ENCODE peak calls at places on chromosomes 1 and 21, in five cellular contexts. L, O, J, C and H are unnamed samples.

GRCh38 chr1:97174039-97174704 is 452.6 kb downstream of the PTBP2 start:
- DNase-seq in O (no peak), J (no peak), C (no peak), L (peak), H (no peak)

GRCh38 chr1:41282679-41283317 is 40.7 kb upstream of the SCMH1 start:
- DNase-seq in O (peak), J (no peak), L (peak), C (peak), H (peak)

GRCh38 chr1:109327285-109327684 is 20.5 kb upstream of the MYBPHL start:
- DNase-seq in J (no peak), L (no peak), O (no peak), C (no peak), H (no peak)

GRCh38 chr1:26122988-26123973 is 11.7 kb downstream of the PDIK1L start:
- DNase-seq in O (no peak), L (no peak), J (no peak), C (peak), H (no peak)

GRCh38 chr1:176802316-176802715 is 339.3 kb downstream of the PAPPA2 start:
- DNase-seq in L (no peak), O (no peak), C (no peak), J (no peak), H (no peak)

GRCh38 chr1:231177971-231178370 is 16.1 kb downstream of the TRIM67 start:
- DNase-seq in L (no peak), O (no peak), C (no peak), J (no peak), H (no peak)

GRCh38 chr1:83760211-83760978 is 238.5 kb downstream of the TTLL7 start:
- DNase-seq in O (no peak), L (no peak), J (no peak), C (no peak), H (no peak)

GRCh38 chr1:60924165-60924564 is 158.2 kb upstream of the NFIA start:
- DNase-seq in C (no peak), L (no peak), J (no peak), O (no peak), H (no peak)

GRCh38 chr1:218361298-218362065 is 16.3 kb downstream of the TGFB2 start:
- DNase-seq in C (peak), L (peak), J (no peak), O (peak), H (peak)

GRCh38 chr1:232694475-232694874 is 64.5 kb upstream of the SIPA1L2 start:
- DNase-seq in J (no peak), O (no peak), L (no peak), C (no peak), H (no peak)

GRCh38 chr1:7752512-7753417 is 18.3 kb upstream of the VAMP3 start:
- DNase-seq in C (peak), J (no peak), O (peak), L (peak), H (no peak)

GRCh38 chr1:34684246-34684645 is 70.6 kb upstream of the GJB5 start:
- DNase-seq in O (no peak), C (no peak), L (no peak), J (no peak), H (peak)

GRCh38 chr1:215054266-215054665 is 28.3 kb upstream of the KCNK2 start:
- DNase-seq in L (no peak), C (no peak), O (no peak), J (no peak), H (no peak)

GRCh38 chr1:196466656-196467055 is 141.6 kb downstream of the KCNT2 start:
- DNase-seq in L (no peak), C (no peak), O (no peak), J (no peak), H (no peak)

GRCh38 chr21:14383596-14384210 is 757 bp upstream of the HSPA13 start:
- DNase-seq in L (no peak), C (peak), O (no peak), J (peak), H (no peak)

GRCh38 chr1:1303736-1304135 is 4.0 kb downstream of the ACAP3 start:
- DNase-seq in O (no peak), C (no peak), L (peak), J (no peak), H (no peak)

GRCh38 chr21:46159841-46160562 is 4.6 kb upstream of the FTCD start:
- DNase-seq in J (no peak), L (no peak), C (no peak), O (no peak), H (no peak)

GRCh38 chr21:34630536-34631143 is 15.7 kb upstream of the RCAN1 start:
- DNase-seq in L (peak), C (peak), O (peak), J (peak), H (no peak)

GRCh38 chr1:230285351-230285750 is 140.8 kb downstream of the PGBD5 start:
- DNase-seq in O (no peak), C (no peak), L (no peak), J (no peak), H (no peak)

GRCh38 chr1:110292327-110292741 is 46.8 kb upstream of the RBM15 start:
- DNase-seq in O (no peak), J (no peak), L (no peak), C (no peak), H (no peak)

GRCh38 chr1:94773296-94773809 is 46.8 kb upstream of the SLC44A3 start:
- DNase-seq in L (no peak), C (no peak), O (no peak), J (no peak), H (no peak)

GRCh38 chr1:230648114-230648513 is 5.8 kb downstream of the COG2 start:
- DNase-seq in O (no peak), J (no peak), L (no peak), C (no peak), H (no peak)

GRCh38 chr1:48532976-48533375 is 61.0 kb upstream of the SPATA6 start:
- DNase-seq in C (no peak), O (no peak), J (no peak), L (no peak), H (no peak)

GRCh38 chr1:109822749-109823542 is 59.2 kb upstream of the EPS8L3 start:
- DNase-seq in O (no peak), J (no peak), C (no peak), L (no peak), H (peak)

GRCh38 chr1:109490029-109490933 is 3.6 kb upstream of the CYB561D1 start:
- DNase-seq in C (peak), J (no peak), L (peak), O (peak), H (peak)

GRCh38 chr21:35204850-35205564 is 155.9 kb upstream of the RUNX1 start:
- DNase-seq in C (peak), O (no peak), L (no peak), J (no peak), H (no peak)

GRCh38 chr1:71311396-71311795 is 230.6 kb upstream of the ZRANB2 start:
- DNase-seq in C (no peak), J (no peak), O (no peak), L (no peak), H (no peak)

GRCh38 chr1:33055210-33055991 is 18.7 kb upstream of the AK2 start:
- DNase-seq in O (peak), C (peak), J (peak), L (peak), H (peak)

GRCh38 chr1:109850827-109851226 is 59.8 kb upstream of the CSF1 start:
- DNase-seq in J (no peak), C (no peak), L (no peak), O (no peak), H (no peak)

GRCh38 chr21:35019631-35020032 is 29.5 kb downstream of the RUNX1 start:
- DNase-seq in O (peak), L (no peak), C (no peak), J (no peak), H (no peak)

GRCh38 chr1:93829061-93829460 is 49.9 kb downstream of the DNTTIP2 start:
- DNase-seq in J (no peak), L (no peak), O (no peak), C (no peak), H (no peak)

GRCh38 chr1:154405762-154406571 is 824 bp downstream of the IL6R start:
- DNase-seq in O (peak), C (peak), L (peak), J (no peak), H (peak)

GRCh38 chr1:101240041-101240430 is 3.2 kb downstream of the S1PR1 start:
- DNase-seq in O (no peak), L (no peak), C (no peak), J (no peak), H (no peak)

GRCh38 chr21:42310411-42311001 is 4.7 kb downstream of the TFF3 start:
- DNase-seq in O (no peak), L (no peak), C (no peak), J (no peak), H (no peak)

GRCh38 chr1:62144238-62144831 is 50.3 kb upstream of the L1TD1 start:
- DNase-seq in J (no peak), L (peak), C (peak), O (peak), H (no peak)

DNA sequence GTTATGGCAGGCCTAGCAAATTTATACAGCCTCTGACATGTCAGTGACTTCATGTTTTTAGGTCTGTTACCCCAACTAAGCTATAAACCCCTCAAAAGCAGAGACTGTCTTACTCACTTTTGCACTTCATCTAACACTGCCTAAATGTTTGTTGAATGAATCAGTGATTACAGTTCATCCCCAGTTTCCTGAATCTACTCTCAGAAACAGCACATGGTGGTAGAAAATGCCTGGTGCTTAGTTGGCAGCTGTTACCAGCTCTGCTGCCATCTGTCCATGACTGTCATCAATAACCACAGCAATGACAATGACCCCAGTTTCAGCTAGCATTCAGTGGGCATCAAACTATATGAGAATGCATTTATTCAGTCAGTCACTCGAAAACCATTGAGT is 110.5 kb upstream of the SERBP1 start:
- DNase-seq in J (no peak), O (no peak), L (no peak), C (no peak), H (no peak)
- TF ChIP-seq TAF1 in J (no peak), O (no peak), L (no peak), C (no peak), H (no peak)

GRCh38 chr1:165854101-165854845 is 26.9 kb downstream of the UCK2 start:
- DNase-seq in L (no peak), C (no peak), O (no peak), J (no peak), H (no peak)
- TF ChIP-seq GABPA in L (no peak), C (no peak), O (no peak), J (no peak), H (no peak)

DNA sequence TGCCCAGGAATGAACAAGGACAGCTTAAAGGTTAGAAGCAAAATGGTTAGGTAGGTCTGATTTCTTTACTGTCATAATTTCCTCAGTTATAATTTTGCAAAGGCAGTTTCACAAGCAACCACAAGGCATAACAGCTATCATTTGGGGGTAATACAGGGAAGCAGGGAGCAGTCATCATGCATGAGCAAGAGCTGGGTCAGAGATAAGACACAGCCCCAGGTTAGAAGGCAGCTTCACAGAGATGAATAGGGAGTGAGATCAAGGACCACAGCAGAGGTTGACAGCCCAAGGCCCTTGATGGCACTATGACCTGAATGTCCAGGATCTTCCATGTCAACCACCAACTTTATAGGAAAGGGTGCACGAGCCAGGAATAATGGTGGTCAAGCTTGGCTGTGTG is 9.0 kb upstream of the CSRP1 start:
- DNase-seq in J (no peak), O (no peak), L (no peak), C (peak), H (no peak)
- TF ChIP-seq TAF1 in J (no peak), O (no peak), L (no peak), C (no peak), H (no peak)

DNA sequence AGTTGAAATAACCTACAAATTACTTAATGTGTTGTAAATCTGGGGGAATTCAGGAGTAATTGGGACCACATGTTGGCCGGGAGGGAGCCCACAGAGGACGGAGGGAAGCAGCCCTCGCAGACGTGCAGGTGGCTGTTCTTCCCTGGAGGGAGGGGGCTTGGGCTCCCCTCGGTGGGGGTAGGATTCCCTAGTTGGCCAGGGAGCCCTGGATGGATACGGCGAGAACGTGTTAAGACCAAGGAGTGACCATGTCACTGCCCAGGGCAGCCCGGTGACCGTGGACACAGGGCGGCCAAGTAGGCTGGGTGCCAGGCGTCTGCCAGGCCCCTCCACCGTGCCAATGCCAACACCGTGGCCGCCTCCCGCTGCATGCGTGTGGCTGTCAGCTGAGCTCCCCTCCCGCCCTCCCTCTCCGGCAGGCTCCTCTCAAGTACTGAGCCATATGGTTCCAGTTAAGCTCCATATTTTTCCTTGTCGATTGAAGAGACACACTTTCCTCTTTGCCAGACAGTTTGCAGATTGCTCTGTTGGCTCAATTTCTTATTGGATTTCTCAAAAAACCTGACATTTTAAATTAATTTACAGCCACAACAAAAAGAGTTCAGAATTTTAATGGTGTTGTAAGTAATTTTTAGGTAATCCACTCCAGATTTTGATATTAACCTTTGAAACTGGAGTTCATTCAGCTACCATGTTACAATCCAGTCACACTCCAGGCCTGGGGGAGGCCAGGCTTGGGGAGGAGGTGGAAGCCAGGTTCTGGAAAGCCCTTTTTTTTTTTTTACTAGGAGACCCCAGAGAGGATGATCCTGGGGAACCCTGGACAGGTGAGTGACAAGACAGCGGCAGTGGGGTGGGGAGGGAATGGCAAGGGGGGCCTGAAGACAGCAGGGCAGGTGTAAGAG is 71.2 kb downstream of the CASZ1 start:
- DNase-seq in J (no peak), O (no peak), L (peak), C (no peak), H (no peak)
- TF ChIP-seq GABPA in J (no peak), O (no peak), L (no peak), C (no peak), H (no peak)

GRCh38 chr1:9770276-9770675 is 53.5 kb downstream of the CLSTN1 start:
- DNase-seq in C (no peak), O (no peak), J (no peak), L (no peak), H (no peak)

GRCh38 chr1:9766759-9767442 is 56.9 kb downstream of the CLSTN1 start:
- DNase-seq in C (no peak), O (no peak), L (no peak), J (no peak), H (no peak)

GRCh38 chr1:9763914-9764313 is 59.9 kb downstream of the CLSTN1 start:
- DNase-seq in L (no peak), C (no peak), O (no peak), J (no peak), H (no peak)

GRCh38 chr1:9767964-9768668 is 55.6 kb downstream of the CLSTN1 start:
- DNase-seq in J (no peak), O (no peak), C (peak), L (peak), H (no peak)

GRCh38 chr1:9768983-9769382 is 54.8 kb downstream of the CLSTN1 start:
- DNase-seq in L (no peak), O (no peak), C (no peak), J (no peak), H (no peak)
- TF ChIP-seq TAF1 in L (no peak), O (no peak), C (no peak), J (no peak), H (no peak)

GRCh38 chr1:198333744-198334143 is 176.9 kb downstream of the NEK7 start:
- DNase-seq in J (no peak), C (no peak), L (no peak), O (no peak), H (no peak)
- TF ChIP-seq GABPA in J (no peak), C (no peak), L (no peak), O (no peak), H (no peak)